ENCODE peak calls at places on chromosome 10, in eight cellular contexts. X, A, E, Z, V, T, G and Y are unnamed samples.

GRCh38 chr10:43417950-43418768 is 9.2 kb upstream of the HNRNPF start:
- DNase-seq in V (no peak), X (no peak), E (no peak), Z (no peak), G (peak), T (no peak), A (no peak), Y (no peak)

GRCh38 chr10:63929826-63930467 is 408.7 kb downstream of the REEP3 start:
- DNase-seq in G (no peak), A (no peak), V (no peak), E (no peak), X (no peak), T (no peak), Z (peak), Y (no peak)

GRCh38 chr10:52778511-52779392 is 6.2 kb upstream of the MBL2 start:
- DNase-seq in G (no peak), T (no peak), Z (no peak), X (peak), A (no peak), V (no peak), E (no peak), Y (no peak)

GRCh38 chr10:79407811-79408795 is 37.3 kb downstream of the ZCCHC24 start:
- DNase-seq in A (no peak), G (no peak), X (no peak), T (no peak), V (peak), E (peak), Z (peak), Y (no peak)

GRCh38 chr10:52258791-52259427 is 55.2 kb upstream of the DKK1 start:
- DNase-seq in V (no peak), G (no peak), Z (no peak), E (no peak), A (no peak), X (no peak), T (no peak), Y (no peak)

GRCh38 chr10:4054651-4055435 is 269.8 kb upstream of the KLF6 start:
- DNase-seq in T (no peak), X (no peak), E (no peak), A (no peak), Z (no peak), G (no peak), V (no peak), Y (no peak)

GRCh38 chr10:46289209-46289810 is 2.5 kb downstream of the ANTXRL start:
- DNase-seq in G (no peak), A (no peak), T (no peak), V (no peak), Z (no peak), X (no peak), E (no peak), Y (no peak)

GRCh38 chr10:86673827-86674581 is 5.7 kb downstream of the LDB3 start:
- DNase-seq in X (no peak), G (no peak), E (peak), T (no peak), Z (no peak), A (no peak), V (peak), Y (no peak)

GRCh38 chr10:43202657-43203490 is 64.0 kb downstream of the RASGEF1A start:
- DNase-seq in A (peak), G (peak), X (peak), Z (peak), T (no peak), E (peak), V (peak), Y (peak)

GRCh38 chr10:74855439-74855838 is 29.0 kb downstream of the KAT6B start:
- DNase-seq in G (no peak), T (no peak), A (no peak), Z (no peak), X (no peak), V (no peak), E (no peak), Y (no peak)

GRCh38 chr10:69278446-69278963 is at the start of gene HK1:
- DNase-seq in V (peak), G (no peak), Z (peak), A (peak), X (no peak), T (no peak), E (no peak), Y (no peak)

GRCh38 chr10:43594944-43595589 is 11.2 kb upstream of the ZNF485 start:
- DNase-seq in X (no peak), G (no peak), V (no peak), E (no peak), T (no peak), A (no peak), Z (no peak), Y (peak)

GRCh38 chr10:118708571-118708970 is 46.2 kb downstream of the CACUL1 start:
- DNase-seq in A (no peak), V (no peak), E (no peak), Z (no peak), T (no peak), G (no peak), X (no peak), Y (no peak)

GRCh38 chr10:3877092-3878000 is 92.3 kb upstream of the KLF6 start:
- DNase-seq in Z (no peak), G (no peak), T (no peak), A (no peak), X (no peak), E (no peak), V (no peak), Y (peak)

GRCh38 chr10:102611514-102612095 is 32.7 kb upstream of the TRIM8 start:
- DNase-seq in X (no peak), E (peak), Z (no peak), V (no peak), T (peak), A (no peak), G (no peak), Y (no peak)

GRCh38 chr10:6958254-6958653 is 378.2 kb upstream of the PRKCQ start:
- DNase-seq in X (no peak), E (no peak), V (no peak), Z (no peak), T (no peak), G (no peak), A (no peak), Y (no peak)

GRCh38 chr10:122618461-122619165 is 58.1 kb downstream of the DMBT1 start:
- DNase-seq in A (no peak), X (no peak), Z (no peak), G (no peak), T (no peak), V (no peak), E (peak), Y (no peak)

GRCh38 chr10:76036410-76036940 is 605.1 kb downstream of the LRMDA start:
- DNase-seq in Z (peak), E (peak), X (peak), A (peak), T (peak), V (peak), G (no peak), Y (peak)

GRCh38 chr10:132518572-132519381 is 18.8 kb upstream of the INPP5A start:
- DNase-seq in V (peak), Z (peak), T (no peak), X (peak), A (peak), E (peak), G (no peak), Y (peak)

GRCh38 chr10:60388709-60389241 is 900 bp downstream of the ANK3 start:
- DNase-seq in Z (no peak), E (no peak), V (no peak), A (no peak), T (no peak), X (no peak), G (no peak), Y (no peak)

GRCh38 chr10:57628592-57629284 is 639.0 kb downstream of the IPMK start:
- DNase-seq in A (no peak), X (no peak), E (no peak), T (no peak), V (no peak), Z (no peak), G (no peak), Y (peak)

GRCh38 chr10:8053446-8054242 is 844 bp upstream of the GATA3 start:
- DNase-seq in V (peak), X (peak), Z (peak), A (peak), T (peak), G (peak), E (peak), Y (peak)

GRCh38 chr10:58735087-58735486 is 222.4 kb downstream of the BICC1 start:
- DNase-seq in E (no peak), X (no peak), T (no peak), V (no peak), G (no peak), Z (no peak), A (no peak), Y (no peak)

GRCh38 chr10:43202224-43202656 is 64.0 kb downstream of the CSGALNACT2 start:
- DNase-seq in E (peak), Z (peak), G (peak), X (peak), V (peak), A (peak), T (no peak), Y (peak)

GRCh38 chr10:8594176-8594575 is 539.7 kb downstream of the GATA3 start:
- DNase-seq in E (no peak), T (peak), V (no peak), G (no peak), X (no peak), Z (no peak), A (no peak), Y (no peak)

GRCh38 chr10:80160361-80161128 is 28.0 kb downstream of the PLAC9 start:
- DNase-seq in E (peak), V (no peak), A (no peak), X (no peak), Z (no peak), G (no peak), T (no peak), Y (no peak)

GRCh38 chr10:48464871-48465736 is 139.8 kb downstream of the ARHGAP22 start:
- DNase-seq in G (no peak), Z (peak), E (peak), X (peak), T (peak), A (no peak), V (peak), Y (no peak)

GRCh38 chr10:43093423-43094090 is 16.7 kb downstream of the RET start:
- DNase-seq in T (peak), G (no peak), V (no peak), E (no peak), A (no peak), Z (no peak), X (peak), Y (no peak)

GRCh38 chr10:126169899-126170298 is 218.4 kb downstream of the ADAM12 start:
- DNase-seq in X (no peak), T (no peak), E (no peak), Z (no peak), A (no peak), V (no peak), G (no peak), Y (no peak)

DNA sequence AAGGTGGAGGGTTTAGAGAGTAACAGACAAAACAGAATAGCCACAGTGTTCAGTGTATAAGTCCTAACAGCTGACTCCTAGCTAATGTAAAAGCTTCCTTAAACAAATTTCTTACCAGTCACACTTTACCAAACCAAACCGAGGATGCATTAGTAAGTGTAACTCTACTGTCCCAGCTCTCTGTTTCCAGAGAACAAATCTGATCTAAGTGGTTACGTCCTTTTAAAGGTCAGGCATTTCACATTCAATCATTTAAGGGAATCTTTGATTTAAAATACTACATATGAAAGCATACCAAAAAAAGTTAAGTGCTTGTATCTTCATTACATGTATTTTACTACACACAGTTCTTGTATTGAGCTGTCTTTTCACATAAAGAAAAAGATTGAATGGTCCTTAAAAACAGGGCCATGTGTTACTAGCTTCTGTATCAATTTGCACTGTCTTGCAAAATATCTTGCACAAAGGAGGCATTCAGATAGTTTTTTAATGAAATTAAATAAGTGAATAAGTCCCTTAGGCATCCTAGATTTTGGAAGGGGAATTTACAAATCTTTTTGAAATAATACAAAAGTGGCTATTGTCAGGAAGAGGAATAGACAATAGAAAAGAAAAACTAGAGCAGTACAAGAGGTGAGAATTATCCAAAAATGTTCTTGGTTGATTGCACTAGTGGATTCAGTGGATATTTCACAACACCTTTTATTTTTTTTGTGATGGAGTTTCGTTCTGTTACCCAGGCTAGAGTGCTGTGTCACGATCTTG is 58.4 kb upstream of the SPOCK2 start:
- DNase-seq in T (no peak), V (no peak), G (no peak), E (no peak), X (no peak), Z (no peak), A (no peak), Y (no peak)
- H3K27ac ChIP-seq in T (no peak), V (no peak), G (no peak), E (no peak), X (no peak), Z (no peak), A (no peak), Y (no peak)

DNA sequence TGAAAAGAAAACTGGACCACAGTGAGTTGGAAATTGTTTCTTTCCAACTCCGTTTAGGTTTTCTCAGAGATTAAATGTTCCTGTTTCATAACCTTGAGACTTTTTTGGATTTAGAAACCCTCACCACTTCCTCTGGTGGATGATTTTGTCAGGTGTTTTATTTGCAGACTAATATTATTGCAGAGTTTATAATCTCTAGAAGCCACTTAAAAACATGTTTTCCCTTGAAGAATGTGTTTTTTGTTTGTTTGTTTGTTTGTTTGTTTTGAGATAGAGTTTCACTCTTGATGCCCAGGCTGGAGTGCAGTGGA is 520 bp upstream of the MICU1 start:
- DNase-seq in V (no peak), Z (no peak), A (no peak), X (no peak), E (no peak), T (no peak), G (no peak), Y (no peak)
- H3K27ac ChIP-seq in V (peak), Z (peak), A (peak), X (peak), E (no peak), T (peak), G (peak), Y (peak)

GRCh38 chr10:18060217-18060616 is 80.0 kb upstream of the CACNB2 start:
- DNase-seq in G (no peak), E (no peak), Z (peak), A (no peak), X (no peak), T (no peak), V (peak), Y (no peak)
- H3K27ac ChIP-seq in G (no peak), E (no peak), Z (no peak), A (no peak), X (no peak), T (no peak), V (peak), Y (no peak)

DNA sequence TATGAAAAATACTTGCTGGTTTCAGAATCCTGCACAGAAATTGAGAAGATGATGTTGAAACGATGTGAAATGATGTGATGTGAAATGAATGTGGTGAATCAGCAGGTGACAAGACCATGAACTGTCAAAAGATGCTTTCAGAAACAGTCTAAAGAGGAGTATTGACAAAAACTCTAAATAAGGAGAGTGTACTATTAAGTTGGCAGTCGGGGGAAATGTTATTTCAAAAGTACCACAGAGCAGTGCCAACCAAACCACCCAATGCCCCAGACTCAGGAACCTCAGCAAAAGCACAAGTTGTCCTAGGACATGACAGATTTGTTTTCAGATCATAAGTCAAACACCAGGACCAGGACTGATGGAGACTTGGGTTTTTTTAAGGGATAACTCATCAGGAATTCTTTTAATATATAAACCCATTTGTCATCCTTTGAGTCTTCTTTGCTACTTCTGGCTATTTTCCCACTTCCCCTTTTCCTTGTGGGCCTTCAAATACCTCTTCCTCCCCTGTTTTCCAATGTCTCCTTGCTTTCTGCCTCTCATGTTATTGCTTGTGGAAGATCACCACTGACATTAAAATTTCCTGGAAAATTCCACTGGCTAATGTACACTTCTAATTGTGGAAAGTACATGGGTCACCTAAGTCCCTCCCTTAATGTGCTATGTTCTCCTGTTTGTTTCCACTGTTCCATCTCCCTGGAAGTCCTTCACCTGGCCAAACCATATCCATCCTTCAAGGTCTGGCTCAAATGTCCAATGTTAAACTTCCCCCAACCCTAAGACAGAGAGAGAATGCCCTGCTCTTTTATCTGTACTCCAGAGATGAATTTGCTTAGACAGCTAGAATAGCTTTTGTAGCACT is 10.2 kb upstream of the PPP1R3C start:
- DNase-seq in E (no peak), T (peak), X (no peak), A (no peak), G (no peak), V (no peak), Z (no peak), Y (no peak)
- H3K27ac ChIP-seq in E (no peak), T (no peak), X (no peak), A (no peak), G (no peak), V (no peak), Z (no peak), Y (no peak)

DNA sequence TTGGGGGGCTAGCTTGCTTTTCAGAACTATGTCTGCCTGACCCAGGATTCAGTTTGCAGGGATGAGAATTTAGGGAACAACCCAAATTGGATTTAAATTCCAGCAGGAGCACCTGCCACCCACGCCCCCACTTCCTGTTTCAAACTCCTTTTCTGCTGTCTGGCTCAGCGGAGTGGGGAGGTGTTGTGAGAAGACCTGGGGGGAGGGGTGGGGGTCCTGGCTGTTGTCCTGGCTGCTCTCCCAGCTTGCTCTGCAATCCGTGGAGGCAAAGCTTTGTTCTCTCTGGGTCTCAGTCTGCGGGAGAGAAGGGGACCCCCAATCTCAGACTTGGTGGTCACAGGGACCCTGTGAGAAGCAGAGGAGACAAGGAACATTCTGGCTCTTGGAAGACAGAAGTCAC is 799 bp downstream of the KCNK18 start:
- DNase-seq in V (no peak), X (no peak), G (no peak), T (no peak), E (no peak), Z (no peak), A (no peak), Y (no peak)
- H3K27ac ChIP-seq in V (no peak), X (no peak), G (no peak), T (no peak), E (no peak), Z (no peak), A (no peak), Y (no peak)

DNA sequence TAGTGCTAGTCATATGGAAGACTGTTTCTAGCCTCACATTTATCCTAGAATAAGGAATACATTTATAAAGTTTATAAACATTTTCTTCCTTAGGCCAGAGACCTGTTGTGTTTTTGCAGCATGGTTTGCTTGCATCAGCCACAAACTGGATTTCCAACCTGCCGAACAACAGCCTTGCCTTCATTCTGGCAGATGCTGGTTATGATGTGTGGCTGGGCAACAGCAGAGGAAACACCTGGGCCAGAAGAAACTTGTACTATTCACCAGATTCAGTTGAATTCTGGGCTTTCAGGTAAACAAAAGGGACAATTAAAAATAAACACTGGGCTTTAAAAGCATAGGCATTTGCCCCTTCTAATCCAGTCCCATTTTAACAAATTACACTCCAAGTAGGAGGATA is 4.2 kb downstream of the LIPF start:
- DNase-seq in V (no peak), X (no peak), G (no peak), T (no peak), E (no peak), A (no peak), Z (no peak), Y (no peak)
- H3K27ac ChIP-seq in V (no peak), X (no peak), G (no peak), T (no peak), E (no peak), A (no peak), Z (no peak), Y (no peak)

GRCh38 chr10:16437540-16437894 is 707 bp downstream of the PTER start:
- DNase-seq in V (no peak), A (no peak), T (no peak), X (no peak), G (no peak), E (no peak), Z (no peak), Y (no peak)
- H3K27ac ChIP-seq in V (peak), A (peak), T (no peak), X (no peak), G (peak), E (no peak), Z (no peak), Y (no peak)

GRCh38 chr10:124874-125273 is 10.4 kb upstream of the ZMYND11 start:
- DNase-seq in V (no peak), E (no peak), X (no peak), Z (no peak), T (no peak), A (no peak), G (no peak), Y (no peak)
- H3K27ac ChIP-seq in V (no peak), E (no peak), X (no peak), Z (no peak), T (no peak), A (no peak), G (no peak), Y (no peak)